ENCODE peak calls at places on chromosome 22, in eight cellular contexts. Z, I, J, P, X, G, F and H are unnamed samples. For H3K4me1, the result is how much of the 10 kb centered on the place peaks cover.

GRCh38 chr22:25735657-25736056 is 6.3 kb upstream of the MYO18B start:
- DNase-seq in J (no peak), Z (no peak), G (no peak), F (no peak), I (no peak), X (no peak), P (no peak), H (no peak)

GRCh38 chr22:31891366-31892079 is 52.8 kb upstream of the YWHAH start:
- DNase-seq in Z (no peak), G (no peak), X (no peak), P (peak), J (no peak), F (no peak), I (no peak), H (no peak)

GRCh38 chr22:37775785-37776638 is 31.7 kb upstream of the GCAT start:
- DNase-seq in X (no peak), J (no peak), Z (no peak), F (no peak), G (peak), P (peak), I (peak), H (no peak)

GRCh38 chr22:36860821-36861659 is at the start of gene NCF4:
- DNase-seq in I (no peak), J (no peak), Z (peak), P (no peak), F (peak), G (peak), X (peak), H (no peak)

GRCh38 chr22:45548991-45549736 is 46.5 kb downstream of the FBLN1 start:
- DNase-seq in F (no peak), G (peak), X (no peak), P (peak), Z (no peak), I (no peak), J (peak), H (no peak)

GRCh38 chr22:45280995-45281394 is 3.8 kb upstream of the UPK3A start:
- DNase-seq in X (no peak), F (no peak), P (no peak), I (no peak), G (no peak), Z (no peak), J (no peak), H (no peak)

GRCh38 chr22:25367756-25368155 is 148.3 kb downstream of the CRYBB2 start:
- DNase-seq in J (no peak), I (no peak), X (no peak), F (peak), Z (no peak), P (no peak), G (peak), H (peak)

GRCh38 chr22:42270512-42271190 is at the start of gene TCF20:
- DNase-seq in Z (peak), G (peak), X (peak), P (peak), I (peak), J (peak), F (peak), H (no peak)

GRCh38 chr22:31020334-31020733 is 51.3 kb downstream of the TUG1 start:
- DNase-seq in I (no peak), Z (no peak), F (no peak), P (no peak), J (peak), X (no peak), G (no peak), H (no peak)

GRCh38 chr22:33658775-33659174 is 261.5 kb downstream of the LARGE1 start:
- DNase-seq in P (no peak), Z (peak), J (no peak), F (no peak), X (no peak), G (peak), I (no peak), H (no peak)

GRCh38 chr22:48756146-48757111 is 1071.2 kb downstream of the BRD1 start:
- DNase-seq in P (no peak), G (no peak), X (no peak), Z (peak), I (no peak), F (no peak), J (no peak), H (no peak)

GRCh38 chr22:19818264-19819208 is 36.1 kb downstream of the GNB1L start:
- DNase-seq in I (no peak), F (no peak), G (no peak), J (no peak), X (no peak), Z (no peak), P (no peak), H (no peak)

GRCh38 chr22:38935023-38935422 is 22.4 kb upstream of the APOBEC3A start:
- DNase-seq in F (peak), P (no peak), I (peak), Z (peak), X (peak), J (no peak), G (peak), H (peak)

GRCh38 chr22:20721409-20722218 is 52.3 kb upstream of the SERPIND1 start:
- DNase-seq in I (no peak), F (no peak), J (no peak), X (no peak), G (peak), P (no peak), Z (no peak), H (no peak)

GRCh38 chr22:31192513-31192912 is 19.6 kb upstream of the LIMK2 start:
- DNase-seq in F (no peak), G (no peak), X (peak), J (peak), P (no peak), I (peak), Z (no peak), H (no peak)

DNA sequence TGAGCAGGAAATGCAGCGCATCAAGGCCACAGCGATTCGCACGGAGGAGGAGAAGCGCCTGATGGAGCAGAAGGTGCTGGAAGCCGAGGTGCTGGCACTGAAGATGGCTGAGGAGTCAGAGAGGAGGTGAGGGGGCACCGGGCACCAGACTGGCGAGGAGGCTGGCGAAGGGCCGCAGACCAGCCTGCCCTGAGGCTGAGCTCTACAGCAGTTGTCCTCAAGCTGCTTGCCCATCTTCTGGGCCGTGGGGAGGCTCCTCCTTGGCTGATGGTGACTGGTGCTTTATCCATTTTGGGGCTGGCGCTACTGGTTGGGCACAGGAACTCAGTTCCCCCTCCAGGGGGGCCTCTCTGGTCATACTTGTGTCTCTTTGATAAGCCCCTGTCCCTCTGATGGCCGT is 46.4 kb upstream of the CABP7 start:
- DNase-seq in Z (no peak), G (no peak), F (no peak), P (no peak), J (no peak), I (no peak), X (no peak), H (no peak)
- H3K4me3 ChIP-seq in Z (no peak), G (no peak), F (no peak), P (no peak), J (no peak), I (no peak), X (no peak), H (no peak)

GRCh38 chr22:40256501-40256900 is 78.8 kb downstream of the TNRC6B start:
- DNase-seq in G (no peak), X (no peak), Z (no peak), J (no peak), I (no peak), F (no peak), P (no peak), H (no peak)
- H3K4me1 ChIP-seq in G (under half), X (under half), Z (under half), J (under half), I (under half), F (under half), P (under half), H (under half)

GRCh38 chr22:24205438-24206189 is 24.3 kb downstream of the SUSD2 start:
- DNase-seq in Z (no peak), F (peak), X (no peak), P (no peak), J (no peak), I (peak), G (no peak), H (no peak)
- H3K4me3 ChIP-seq in Z (no peak), F (no peak), X (no peak), P (no peak), J (no peak), I (no peak), G (no peak), H (no peak)

GRCh38 chr22:43844560-43845545 is 17.5 kb downstream of the SULT4A1 start:
- DNase-seq in Z (no peak), X (no peak), J (no peak), I (no peak), F (peak), P (no peak), G (peak), H (no peak)

GRCh38 chr22:43846966-43847365 is 15.3 kb downstream of the SULT4A1 start:
- DNase-seq in J (no peak), P (no peak), I (no peak), Z (no peak), G (peak), F (no peak), X (no peak), H (no peak)

GRCh38 chr22:43843783-43844530 is 18.4 kb downstream of the SULT4A1 start:
- DNase-seq in G (peak), X (no peak), P (no peak), Z (no peak), I (no peak), J (no peak), F (no peak), H (no peak)

GRCh38 chr22:43847376-43848289 is 14.7 kb downstream of the SULT4A1 start:
- DNase-seq in J (no peak), X (no peak), I (no peak), P (no peak), F (no peak), G (peak), Z (no peak), H (no peak)

GRCh38 chr22:43845981-43846380 is 16.3 kb downstream of the SULT4A1 start:
- DNase-seq in I (no peak), G (peak), P (no peak), X (no peak), F (no peak), Z (no peak), J (no peak), H (no peak)
- H3K4me1 ChIP-seq in I (under half), G (under half), P (under half), X (under half), F (under half), Z (under half), J (under half), H (under half)

DNA sequence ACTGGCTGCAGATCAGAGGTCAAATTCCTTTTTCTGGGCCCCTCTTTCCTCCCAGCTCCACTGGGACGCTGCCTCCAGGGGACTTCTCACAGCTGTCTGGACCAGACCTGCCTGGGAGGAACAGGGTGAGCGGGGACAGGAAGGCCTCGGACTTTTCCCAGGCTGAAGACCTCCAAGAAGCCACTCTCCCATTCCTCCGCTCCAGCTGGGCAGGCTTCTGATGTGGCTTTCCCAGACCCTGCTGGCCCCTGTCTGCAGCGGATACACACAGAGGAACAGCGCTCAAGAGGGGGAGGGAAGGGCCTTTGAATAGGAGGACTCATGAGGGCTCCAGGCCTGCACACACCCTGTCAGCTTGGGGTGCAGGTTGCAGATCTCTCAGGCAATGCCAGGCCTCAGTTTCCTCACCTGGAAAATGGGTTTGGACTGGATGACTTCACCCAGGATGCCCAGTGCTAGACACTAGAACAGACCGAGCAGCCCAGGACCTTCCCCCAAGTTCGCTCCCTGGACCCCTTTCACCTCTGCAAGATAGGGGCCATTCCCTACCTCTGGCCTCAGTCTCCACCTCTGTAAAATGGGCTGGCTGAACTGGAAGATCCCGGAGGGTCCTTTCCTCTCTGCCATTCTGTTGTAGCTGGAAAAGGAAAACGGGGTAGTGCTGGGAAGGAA is 36.6 kb downstream of the MB start:
- DNase-seq in I (no peak), Z (no peak), P (no peak), F (no peak), G (no peak), J (no peak), X (no peak), H (no peak)
- H3K4me3 ChIP-seq in I (no peak), Z (no peak), P (no peak), F (no peak), G (no peak), J (no peak), X (no peak), H (no peak)